ENCODE peak calls at places on chromosomes 13 and 19, in four cellular contexts. M is CD8-positive, alpha-beta T cell; V is BJ; P is HCT116. Y is an unnamed sample.

GRCh38 chr13:87814444-87814843 is 143.3 kb downstream of the SLITRK5 start:
- DNase-seq in M (no peak), V (no peak), P (no peak), Y (no peak)

GRCh38 chr13:111623170-111623569 is 302.7 kb downstream of the TEX29 start:
- DNase-seq in M (no peak), V (no peak), P (no peak), Y (no peak)

GRCh38 chr19:48413879-48414623 is 20.6 kb downstream of the GRIN2D start:
- DNase-seq in M (no peak), V (no peak), P (no peak), Y (no peak)

GRCh38 chr13:105972306-105972721 is 563.1 kb downstream of the EFNB2 start:
- DNase-seq in M (no peak), V (no peak), P (no peak), Y (no peak)

GRCh38 chr19:29587518-29587986 is 18.5 kb upstream of the POP4 start:
- DNase-seq in M (peak), V (peak), P (no peak), Y (no peak)

GRCh38 chr19:47324502-47324901 is 7.5 kb upstream of the C5AR2 start:
- DNase-seq in M (no peak), V (no peak), P (no peak), Y (no peak)

GRCh38 chr19:23823952-23824389 is 65.3 kb upstream of the ZNF681 start:
- DNase-seq in M (no peak), V (no peak), P (no peak), Y (peak)

GRCh38 chr19:28497137-28497536 is 715.8 kb downstream of the UQCRFS1 start:
- DNase-seq in M (no peak), V (no peak), P (no peak), Y (peak)

GRCh38 chr19:18785179-18786124 is 5.7 kb downstream of the COMP start:
- DNase-seq in M (peak), V (no peak), P (peak), Y (peak)

GRCh38 chr13:46595136-46595917 is 42.4 kb downstream of the LRCH1 start:
- DNase-seq in M (no peak), V (peak), P (no peak), Y (peak)

GRCh38 chr13:23993439-23993980 is 96.2 kb upstream of the C1QTNF9B start:
- DNase-seq in M (no peak), V (no peak), P (no peak), Y (peak)

GRCh38 chr19:40721936-40722661 is 5.2 kb downstream of the ITPKC start:
- DNase-seq in M (no peak), V (no peak), P (no peak), Y (peak)

GRCh38 chr13:114155923-114156883 is 22.9 kb upstream of the CFAP97D2 start:
- DNase-seq in M (no peak), V (no peak), P (no peak), Y (no peak)

GRCh38 chr13:47337781-47338507 is 441.1 kb upstream of the HTR2A start:
- DNase-seq in M (no peak), V (no peak), P (no peak), Y (peak)

GRCh38 chr13:95552539-95553270 is at the start of gene CLDN10:
- DNase-seq in M (no peak), V (no peak), P (no peak), Y (no peak)

GRCh38 chr13:94999871-95000270 is 287.5 kb upstream of the SOX21 start:
- DNase-seq in M (no peak), V (no peak), P (no peak), Y (no peak)

GRCh38 chr13:113400621-113401451 is 36.9 kb upstream of the GRTP1 start:
- DNase-seq in M (no peak), V (no peak), P (no peak), Y (no peak)

GRCh38 chr13:42190529-42190928 is 81.4 kb upstream of the AKAP11 start:
- DNase-seq in M (no peak), V (no peak), P (no peak), Y (no peak)

GRCh38 chr13:46179576-46180368 is 2.2 kb downstream of the LCP1 start:
- DNase-seq in M (peak), V (no peak), P (no peak), Y (no peak)

GRCh38 chr13:42027286-42027685 is 21.2 kb upstream of the DGKH start:
- DNase-seq in M (no peak), V (no peak), P (no peak), Y (no peak)

GRCh38 chr19:4877753-4878490 is 10.5 kb upstream of the PLIN3 start:
- DNase-seq in M (no peak), V (no peak), P (no peak), Y (no peak)

GRCh38 chr13:33349996-33350826 is 64.7 kb upstream of the STARD13 start:
- DNase-seq in M (no peak), V (no peak), P (no peak), Y (peak)

GRCh38 chr19:33868076-33868735 is 71.5 kb downstream of the KCTD15 start:
- DNase-seq in M (no peak), V (no peak), P (no peak), Y (peak)

GRCh38 chr19:28264556-28264955 is 948.4 kb downstream of the UQCRFS1 start:
- DNase-seq in M (no peak), V (no peak), P (no peak), Y (no peak)

GRCh38 chr19:43438291-43439162 is 23.8 kb downstream of the TEX101 start:
- DNase-seq in M (no peak), V (peak), P (no peak), Y (peak)

GRCh38 chr13:52067237-52067636 is 42.7 kb downstream of the UTP14C start:
- DNase-seq in M (no peak), V (no peak), P (peak), Y (peak)

GRCh38 chr19:41705393-41706174 is 2.8 kb upstream of the CEACAM5 start:
- DNase-seq in M (no peak), V (no peak), P (no peak), Y (peak)

GRCh38 chr19:46413262-46414031 is at the start of gene CCDC8:
- DNase-seq in M (no peak), V (peak), P (no peak), Y (peak)

GRCh38 chr13:35518337-35518736 is 41.8 kb upstream of the MAB21L1 start:
- DNase-seq in M (no peak), V (peak), P (no peak), Y (peak)

GRCh38 chr13:72346716-72347115 is 380.7 kb downstream of the MZT1 start:
- DNase-seq in M (no peak), V (no peak), P (no peak), Y (no peak)

GRCh38 chr19:782195-783043 is 14.8 kb upstream of the PTBP1 start:
- DNase-seq in M (no peak), V (no peak), P (no peak), Y (peak)

GRCh38 chr13:35838356-35838755 is 292.8 kb downstream of the DCLK1 start:
- DNase-seq in M (no peak), V (peak), P (peak), Y (peak)

GRCh38 chr13:91381371-91381770 is 17.1 kb upstream of the GPC5 start:
- DNase-seq in M (no peak), V (no peak), P (no peak), Y (peak)

GRCh38 chr13:93847162-93847561 is 620.6 kb downstream of the GPC6 start:
- DNase-seq in M (no peak), V (peak), P (no peak), Y (peak)

GRCh38 chr19:45474941-45475516 is 7.2 kb downstream of the FOSB start:
- DNase-seq in M (no peak), V (no peak), P (no peak), Y (no peak)

GRCh38 chr13:22235285-22235949 is 564.5 kb downstream of the FGF9 start:
- DNase-seq in M (no peak), V (no peak), P (peak), Y (no peak)

GRCh38 chr13:106619688-106620555 is 52.0 kb upstream of the ARGLU1 start:
- DNase-seq in M (no peak), V (no peak), P (peak), Y (peak)

GRCh38 chr19:49440439-49441209 is 703 bp downstream of the SLC17A7 start:
- DNase-seq in M (no peak), V (no peak), P (no peak), Y (no peak)
- TF ChIP-seq CTCF in M (no peak), V (no peak), P (no peak), Y (no peak)

GRCh38 chr19:38376576-38376975 is 2.2 kb downstream of the PSMD8 start:
- DNase-seq in M (no peak), V (no peak), P (no peak), Y (no peak)

GRCh38 chr19:38377052-38377451 is 2.7 kb downstream of the PSMD8 start:
- DNase-seq in M (no peak), V (no peak), P (no peak), Y (no peak)

GRCh38 chr19:38375098-38375493 is 725 bp downstream of the PSMD8 start:
- DNase-seq in M (no peak), V (no peak), P (no peak), Y (peak)

GRCh38 chr19:38374332-38375097 is at the start of gene PSMD8:
- DNase-seq in M (peak), V (peak), P (peak), Y (peak)

DNA sequence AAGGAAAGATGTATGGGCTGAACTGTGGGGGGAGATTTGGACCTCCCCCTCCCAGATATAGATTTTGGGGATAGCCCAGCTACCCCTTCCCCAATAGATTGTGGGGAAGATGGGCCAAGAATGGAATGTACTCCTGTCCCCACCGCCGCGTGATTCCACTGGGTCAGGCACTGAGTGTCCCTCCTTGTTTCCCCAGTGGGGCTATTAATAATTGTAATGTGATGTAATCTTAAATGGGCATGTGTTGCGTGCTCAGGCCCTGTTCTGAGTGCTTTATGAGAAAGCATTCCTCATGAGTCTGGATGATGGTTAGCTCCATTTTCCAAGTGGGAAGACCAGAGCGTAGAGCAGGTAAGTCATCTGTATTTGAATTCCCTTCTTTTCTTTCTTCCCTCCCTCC is 1.4 kb downstream of the PSMD8 start:
- DNase-seq in M (no peak), V (no peak), P (no peak), Y (no peak)
- H3K4me3 ChIP-seq in M (peak), V (peak), P (peak), Y (peak)

GRCh38 chr13:49240017-49240416 is 7.7 kb upstream of the CDADC1 start:
- DNase-seq in M (no peak), V (no peak), P (peak), Y (peak)
- TF ChIP-seq CTCF in M (peak), V (peak), P (peak), Y (peak)

GRCh38 chr19:6776999-6777398 is 4.5 kb downstream of the VAV1 start:
- DNase-seq in M (no peak), V (no peak), P (no peak), Y (no peak)

GRCh38 chr19:6773323-6773931 is 919 bp downstream of the VAV1 start:
- DNase-seq in M (peak), V (no peak), P (no peak), Y (no peak)

GRCh38 chr19:6777434-6777833 is 4.9 kb downstream of the VAV1 start:
- DNase-seq in M (no peak), V (no peak), P (no peak), Y (no peak)

GRCh38 chr19:6772866-6773322 is 386 bp downstream of the VAV1 start:
- DNase-seq in M (no peak), V (no peak), P (no peak), Y (no peak)

GRCh38 chr19:6774821-6775707 is 2.6 kb downstream of the VAV1 start:
- DNase-seq in M (no peak), V (no peak), P (no peak), Y (peak)
- H3K4me3 ChIP-seq in M (peak), V (no peak), P (no peak), Y (no peak)

GRCh38 chr19:12838182-12838890 is at the start of gene MAST1:
- DNase-seq in M (peak), V (no peak), P (no peak), Y (no peak)
- TF ChIP-seq CTCF in M (peak), V (no peak), P (no peak), Y (peak)